ENCODE peak calls at places on chromosomes 13 and 19, in four cellular contexts. One of them, this sample, is unnamed.

GRCh38 chr13:26257049-26257448 is 3.1 kb downstream of the CDK8 start:
- DNase-seq in mesendoderm: no peak
- DNase-seq in amniotic epithelial cell: no peak
- DNase-seq in GM12878: no peak
- DNase-seq in this sample: no peak

GRCh38 chr19:49896863-49897621 is at the start of gene IL4I1:
- DNase-seq in mesendoderm: no peak
- DNase-seq in GM12878: peak
- DNase-seq in amniotic epithelial cell: no peak
- DNase-seq in this sample: peak

GRCh38 chr13:33174491-33174890 is 111.1 kb downstream of the STARD13 start:
- DNase-seq in GM12878: no peak
- DNase-seq in amniotic epithelial cell: no peak
- DNase-seq in mesendoderm: no peak
- DNase-seq in this sample: no peak

GRCh38 chr19:18093439-18094161 is 4.0 kb upstream of the MAST3 start:
- DNase-seq in GM12878: no peak
- DNase-seq in amniotic epithelial cell: peak
- DNase-seq in mesendoderm: peak
- DNase-seq in this sample: no peak

GRCh38 chr13:73198888-73199497 is 140.2 kb downstream of the KLF5 start:
- DNase-seq in GM12878: no peak
- DNase-seq in mesendoderm: no peak
- DNase-seq in amniotic epithelial cell: no peak
- DNase-seq in this sample: no peak

GRCh38 chr13:36887758-36888521 is 32.1 kb downstream of the SMAD9 start:
- DNase-seq in GM12878: peak
- DNase-seq in amniotic epithelial cell: no peak
- DNase-seq in mesendoderm: peak
- DNase-seq in this sample: no peak

GRCh38 chr19:48907671-48908070 is 7.6 kb downstream of the NUCB1 start:
- DNase-seq in amniotic epithelial cell: no peak
- DNase-seq in mesendoderm: no peak
- DNase-seq in GM12878: no peak
- DNase-seq in this sample: no peak

GRCh38 chr19:16609511-16609910 is 18.5 kb downstream of the MED26 start:
- DNase-seq in mesendoderm: no peak
- DNase-seq in GM12878: no peak
- DNase-seq in amniotic epithelial cell: no peak
- DNase-seq in this sample: no peak

GRCh38 chr13:74487091-74487722 is 353.0 kb upstream of the KLF12 start:
- DNase-seq in mesendoderm: no peak
- DNase-seq in GM12878: no peak
- DNase-seq in amniotic epithelial cell: peak
- DNase-seq in this sample: no peak

GRCh38 chr19:35061583-35062373 is 20.3 kb downstream of the HPN start:
- DNase-seq in amniotic epithelial cell: no peak
- DNase-seq in mesendoderm: no peak
- DNase-seq in GM12878: no peak
- DNase-seq in this sample: no peak

GRCh38 chr19:50838239-50838638 is 4.9 kb upstream of the KLK15 start:
- DNase-seq in GM12878: peak
- DNase-seq in amniotic epithelial cell: no peak
- DNase-seq in mesendoderm: peak
- DNase-seq in this sample: peak

This sample was measured in mesenchymal stem cell.